ENCODE peak calls at places on chromosomes 12 and 14, in eight cellular contexts. S is right atrium auricular region; E is body of pancreas; H is uterus; U is psoas muscle; F is fibroblast of lung; A is CD4-positive, alpha-beta memory T cell; B is pancreas. O is an unnamed sample. For H3K9me3 and H3K4me1, the result is how much of the 10 kb centered on the place peaks cover.

GRCh38 chr14:60488175-60488574 is 2.3 kb upstream of the C14orf39 start:
- DNase-seq in S (no peak), E (no peak), H (no peak), U (no peak), F (no peak), A (no peak), B (no peak), O (no peak)

GRCh38 chr12:8560986-8561385 is 20.3 kb upstream of the CLEC4E start:
- DNase-seq in S (no peak), E (no peak), H (no peak), U (no peak), F (no peak), A (no peak), B (no peak), O (no peak)

GRCh38 chr12:12819752-12820311 is 6.7 kb downstream of the DDX47 start:
- DNase-seq in S (no peak), E (no peak), H (peak), U (no peak), F (peak), A (no peak), B (no peak), O (no peak)

GRCh38 chr12:88624911-88625310 is 44.6 kb upstream of the KITLG start:
- DNase-seq in S (no peak), E (no peak), H (no peak), U (no peak), F (peak), A (no peak), B (no peak), O (no peak)

GRCh38 chr14:102362084-102362483 is 606 bp downstream of the CINP start:
- DNase-seq in S (no peak), E (no peak), H (no peak), U (no peak), F (peak), A (no peak), B (no peak), O (no peak)

GRCh38 chr12:5861426-5861825 is 83.6 kb downstream of the ANO2 start:
- DNase-seq in S (no peak), E (no peak), H (no peak), U (peak), F (no peak), A (no peak), B (no peak), O (no peak)

GRCh38 chr14:28756896-28757570 is 9.6 kb upstream of the FOXG1 start:
- DNase-seq in S (no peak), E (peak), H (no peak), U (no peak), F (peak), A (no peak), B (peak), O (no peak)

GRCh38 chr14:87847216-87847615 is 145.8 kb downstream of the GALC start:
- DNase-seq in S (no peak), E (no peak), H (no peak), U (no peak), F (no peak), A (no peak), B (no peak), O (no peak)

GRCh38 chr12:89016970-89017778 is 335.1 kb downstream of the DUSP6 start:
- DNase-seq in S (no peak), E (peak), H (peak), U (no peak), F (peak), A (peak), B (peak), O (peak)

GRCh38 chr14:91373591-91374245 is 43.9 kb downstream of the CCDC88C start:
- DNase-seq in S (no peak), E (no peak), H (no peak), U (no peak), F (no peak), A (peak), B (no peak), O (no peak)

GRCh38 chr12:6843118-6843902 is 2.6 kb downstream of the GNB3 start:
- DNase-seq in S (no peak), E (no peak), H (no peak), U (peak), F (no peak), A (no peak), B (no peak), O (no peak)

GRCh38 chr12:53219956-53220856 is 11.8 kb downstream of the RARG start:
- DNase-seq in S (no peak), E (peak), H (no peak), U (peak), F (peak), A (peak), B (peak), O (peak)

GRCh38 chr12:28708918-28709371 is 440.1 kb upstream of the FAR2 start:
- DNase-seq in S (no peak), E (no peak), H (no peak), U (no peak), F (peak), A (no peak), B (no peak), O (peak)

GRCh38 chr14:89303452-89304435 is 113.3 kb downstream of the FOXN3 start:
- DNase-seq in S (peak), E (peak), H (peak), U (peak), F (peak), A (no peak), B (no peak), O (peak)

GRCh38 chr12:2319747-2320146 is 267.0 kb downstream of the CACNA1C start:
- DNase-seq in S (no peak), E (no peak), H (no peak), U (no peak), F (no peak), A (no peak), B (no peak), O (no peak)

GRCh38 chr12:58341791-58342190 is 400.4 kb downstream of the ATP23 start:
- DNase-seq in S (no peak), E (no peak), H (no peak), U (no peak), F (peak), A (no peak), B (no peak), O (no peak)

GRCh38 chr12:93982847-93983315 is 165.5 kb upstream of the PLXNC1 start:
- DNase-seq in S (no peak), E (no peak), H (no peak), U (no peak), F (peak), A (no peak), B (no peak), O (no peak)

GRCh38 chr12:113766880-113767878 is 198.9 kb downstream of the RBM19 start:
- DNase-seq in S (no peak), E (no peak), H (no peak), U (no peak), F (peak), A (no peak), B (no peak), O (no peak)

GRCh38 chr12:2902287-2902880 is 11.7 kb downstream of the TULP3 start:
- DNase-seq in S (no peak), E (peak), H (peak), U (no peak), F (peak), A (no peak), B (no peak), O (no peak)

GRCh38 chr12:42705863-42706262 is 116.3 kb upstream of the PRICKLE1 start:
- DNase-seq in S (peak), E (peak), H (peak), U (peak), F (peak), A (no peak), B (peak), O (peak)

GRCh38 chr14:94936411-94936892 is 166.5 kb upstream of the GSC start:
- DNase-seq in S (peak), E (peak), H (peak), U (peak), F (peak), A (no peak), B (peak), O (peak)

GRCh38 chr14:46985529-46986137 is 334.1 kb upstream of the RPL10L start:
- DNase-seq in S (no peak), E (no peak), H (no peak), U (no peak), F (no peak), A (no peak), B (no peak), O (no peak)

GRCh38 chr12:26195641-26196423 is 459 bp downstream of the SSPN start:
- DNase-seq in S (peak), E (peak), H (peak), U (peak), F (peak), A (no peak), B (peak), O (peak)

GRCh38 chr14:27536748-27537147 is 938.9 kb upstream of the NOVA1 start:
- DNase-seq in S (no peak), E (no peak), H (no peak), U (no peak), F (no peak), A (no peak), B (no peak), O (no peak)
- H3K9me3 ChIP-seq in S (under half), E (under half), H (under half), U (under half), F (under half), A (under half), B (under half), O (under half)

GRCh38 chr12:112740387-112740934 is 51.1 kb upstream of the RPH3A start:
- DNase-seq in S (no peak), E (no peak), H (no peak), U (no peak), F (no peak), A (no peak), B (no peak), O (no peak)

GRCh38 chr12:112734859-112735258 is 56.7 kb upstream of the RPH3A start:
- DNase-seq in S (no peak), E (no peak), H (no peak), U (no peak), F (no peak), A (no peak), B (no peak), O (no peak)

GRCh38 chr12:112741106-112741505 is 50.4 kb upstream of the RPH3A start:
- DNase-seq in S (no peak), E (no peak), H (no peak), U (no peak), F (no peak), A (no peak), B (no peak), O (no peak)

GRCh38 chr12:112735296-112735695 is 56.3 kb upstream of the RPH3A start:
- DNase-seq in S (no peak), E (no peak), H (no peak), U (no peak), F (no peak), A (no peak), B (no peak), O (no peak)

DNA sequence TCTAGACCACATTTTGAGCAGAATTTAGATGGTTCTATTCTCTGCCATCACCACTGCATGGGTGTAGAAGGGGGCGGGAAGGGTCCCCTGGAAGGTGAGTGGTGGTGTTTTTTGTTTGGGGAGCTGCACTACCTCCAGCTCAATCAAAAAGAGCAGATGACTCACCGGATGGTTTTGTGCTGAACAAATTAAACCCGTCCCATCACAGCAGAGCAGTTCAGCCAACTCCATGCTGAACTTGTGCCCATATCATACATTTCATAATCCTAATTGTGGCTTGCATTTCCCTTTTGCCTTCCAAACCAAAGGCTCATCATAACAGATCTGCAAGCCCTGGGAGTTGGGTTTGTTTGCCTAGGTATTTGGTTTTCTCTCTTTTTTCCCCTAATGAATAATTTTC is 53.0 kb upstream of the RPH3A start:
- DNase-seq in S (no peak), E (no peak), H (no peak), U (no peak), F (no peak), A (no peak), B (no peak), O (no peak)
- H3K27ac ChIP-seq in S (no peak), E (no peak), H (no peak), U (no peak), F (no peak), A (no peak), B (no peak), O (no peak)

DNA sequence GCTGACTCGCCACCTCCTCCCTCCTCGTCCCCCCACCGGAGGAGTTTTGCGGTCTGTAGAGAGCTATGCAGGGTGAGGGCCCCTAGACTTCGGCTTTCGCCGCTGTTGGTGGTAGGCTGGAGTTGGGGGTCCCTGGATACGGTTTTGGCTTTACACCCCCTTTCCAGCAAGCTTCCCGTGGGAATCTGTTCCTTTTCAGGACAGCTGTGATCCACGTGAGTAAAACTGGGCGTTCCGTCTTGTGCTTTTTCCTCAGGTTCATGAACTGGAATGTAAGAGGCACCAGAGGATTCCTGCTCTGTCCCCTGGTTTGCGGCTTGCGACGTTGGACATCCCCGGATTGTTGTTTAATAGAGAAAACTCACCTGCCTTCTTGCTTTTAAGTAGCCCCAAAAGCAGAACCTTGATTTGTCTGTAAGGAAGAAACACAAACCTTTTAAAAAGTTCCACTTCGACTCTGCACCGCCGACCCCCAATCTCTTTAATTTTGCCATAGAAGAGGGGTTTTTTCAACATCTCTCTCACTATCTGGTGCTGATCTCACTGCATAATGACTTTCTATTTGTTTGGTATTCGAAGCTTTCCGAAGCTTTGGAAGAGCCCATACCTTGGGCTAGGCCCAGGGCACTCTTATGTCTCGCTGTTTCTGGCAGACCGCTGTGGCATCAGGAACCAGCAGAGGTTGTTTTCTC is 490 bp downstream of the PRORP start:
- DNase-seq in S (no peak), E (no peak), H (no peak), U (no peak), F (peak), A (no peak), B (no peak), O (no peak)
- H3K4me1 ChIP-seq in S (under half), E (under half), H (under half), U (under half), F (under half), A (half or more), B (under half), O (under half)

GRCh38 chr14:78704965-78705364 is 534.8 kb downstream of the NRXN3 start:
- DNase-seq in S (no peak), E (no peak), H (no peak), U (no peak), F (no peak), A (no peak), B (no peak), O (no peak)

GRCh38 chr14:78697341-78697740 is 527.2 kb downstream of the NRXN3 start:
- DNase-seq in S (no peak), E (no peak), H (no peak), U (no peak), F (peak), A (no peak), B (no peak), O (no peak)

GRCh38 chr14:78698991-78699390 is 528.8 kb downstream of the NRXN3 start:
- DNase-seq in S (no peak), E (no peak), H (no peak), U (no peak), F (no peak), A (no peak), B (no peak), O (no peak)

GRCh38 chr14:78701246-78701645 is 531.1 kb downstream of the NRXN3 start:
- DNase-seq in S (no peak), E (no peak), H (no peak), U (no peak), F (no peak), A (no peak), B (no peak), O (no peak)

DNA sequence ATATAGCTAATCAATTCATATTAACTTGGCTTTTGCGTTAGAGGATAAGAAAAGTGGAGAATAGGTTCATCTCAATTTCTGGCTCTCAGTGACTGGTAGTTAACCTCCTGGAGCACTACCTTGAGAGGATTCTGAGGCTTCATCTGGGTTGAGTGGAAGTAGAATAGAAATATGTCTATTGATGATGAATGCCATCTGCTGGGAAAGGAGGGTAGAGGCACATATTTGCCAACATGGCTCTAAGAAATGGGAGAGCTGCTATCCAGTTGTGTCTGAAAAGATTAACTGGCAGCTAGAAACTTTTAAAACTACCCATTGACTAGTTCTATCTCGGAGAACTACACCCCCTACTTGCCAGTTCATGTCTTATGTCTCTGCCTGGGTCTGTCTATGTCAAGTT is 530.1 kb downstream of the NRXN3 start:
- DNase-seq in S (no peak), E (no peak), H (no peak), U (no peak), F (no peak), A (no peak), B (no peak), O (no peak)
- H3K9me3 ChIP-seq in S (under half), E (under half), H (under half), U (under half), F (under half), A (under half), B (under half), O (under half)

DNA sequence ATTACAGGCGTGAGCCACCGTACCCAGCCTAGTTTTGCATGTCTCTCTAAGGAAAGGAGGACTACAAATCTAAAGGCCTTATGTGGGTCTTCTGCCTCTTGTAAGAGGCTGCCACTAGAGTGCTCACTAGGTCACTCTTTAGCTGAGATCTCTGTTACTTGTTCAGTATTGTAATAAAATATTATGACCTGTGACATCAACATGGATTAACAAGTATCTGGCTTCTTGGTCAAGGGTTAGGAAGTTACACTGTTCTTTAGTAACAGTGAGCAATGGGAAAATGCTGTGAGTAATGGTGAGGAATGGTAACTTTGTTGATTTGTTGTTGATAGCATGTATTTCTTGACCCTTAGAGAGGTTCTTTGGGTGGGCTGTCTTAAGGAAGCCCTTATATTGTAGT is 50.5 kb downstream of the ERC1 start:
- DNase-seq in S (no peak), E (no peak), H (no peak), U (no peak), F (no peak), A (no peak), B (no peak), O (no peak)
- H3K27ac ChIP-seq in S (no peak), E (no peak), H (no peak), U (no peak), F (no peak), A (no peak), B (no peak), O (no peak)

GRCh38 chr14:52080817-52081755 is 12.2 kb upstream of the NID2 start:
- DNase-seq in S (no peak), E (no peak), H (peak), U (no peak), F (peak), A (no peak), B (no peak), O (no peak)

GRCh38 chr14:52080171-52080800 is 11.4 kb upstream of the NID2 start:
- DNase-seq in S (no peak), E (no peak), H (no peak), U (no peak), F (peak), A (no peak), B (no peak), O (no peak)

GRCh38 chr14:52082903-52083302 is 14.0 kb upstream of the NID2 start:
- DNase-seq in S (no peak), E (no peak), H (no peak), U (no peak), F (peak), A (no peak), B (no peak), O (no peak)

GRCh38 chr14:52079239-52079956 is 10.5 kb upstream of the NID2 start:
- DNase-seq in S (no peak), E (no peak), H (no peak), U (no peak), F (no peak), A (no peak), B (no peak), O (no peak)

GRCh38 chr14:52081964-52082363 is 13.1 kb upstream of the NID2 start:
- DNase-seq in S (no peak), E (no peak), H (no peak), U (no peak), F (no peak), A (no peak), B (no peak), O (no peak)
- H3K4me1 ChIP-seq in S (under half), E (under half), H (under half), U (under half), F (under half), A (under half), B (under half), O (under half)

DNA sequence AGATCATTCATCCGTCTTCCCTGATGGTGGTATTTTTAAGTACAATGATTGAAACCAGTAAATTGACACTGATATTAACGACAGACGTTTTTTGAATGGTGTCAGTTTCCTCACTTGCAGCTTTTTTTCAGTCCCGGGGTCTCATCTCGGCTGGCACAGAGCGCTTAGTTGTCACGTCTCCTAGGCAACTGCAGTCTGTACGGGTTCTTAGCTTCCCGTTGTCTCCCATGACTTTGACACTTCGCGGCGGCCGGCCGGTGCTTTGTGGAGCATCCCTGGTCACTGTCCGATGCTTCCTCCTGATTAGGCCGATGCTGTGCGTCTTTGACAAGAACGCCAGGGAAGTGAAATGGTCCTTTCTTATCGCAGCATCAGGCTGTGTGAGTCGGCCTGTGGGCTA is 67.4 kb downstream of the ADGRD1 start:
- DNase-seq in S (no peak), E (no peak), H (no peak), U (no peak), F (no peak), A (no peak), B (no peak), O (no peak)
- H3K9me3 ChIP-seq in S (under half), E (under half), H (under half), U (under half), F (under half), A (under half), B (under half), O (under half)

O was measured in aorta.